ENCODE peak calls at places on chromosomes 16 and 17, in four cellular contexts. C, R, T and V are unnamed samples.

GRCh38 chr17:40259505-40259904 is 28.2 kb upstream of the CDC6 start:
- DNase-seq in C (no peak), T (no peak), R (no peak), V (no peak)

GRCh38 chr16:10552998-10553491 is 27.4 kb downstream of the EMP2 start:
- DNase-seq in T (peak; percentile 37), R (no peak), C (peak; percentile 30), V (peak; percentile 77)

GRCh38 chr17:83170571-83171260 is 91.3 kb downstream of the METRNL start:
- DNase-seq in C (no peak), R (no peak), T (peak; percentile 20), V (no peak)

GRCh38 chr16:88842308-88842756 is 14.4 kb downstream of the GALNS start:
- DNase-seq in R (no peak), T (no peak), C (no peak), V (no peak)

GRCh38 chr16:75377971-75378386 is 55.3 kb downstream of the CFDP1 start:
- DNase-seq in T (no peak), C (no peak), R (no peak), V (no peak)

GRCh38 chr17:307741-308507 is 44.7 kb downstream of the RPH3AL start:
- DNase-seq in R (no peak), C (no peak), T (no peak), V (no peak)

GRCh38 chr17:29085223-29085622 is 42.3 kb downstream of the PIPOX start:
- DNase-seq in R (no peak), T (no peak), C (no peak), V (no peak)

GRCh38 chr17:4247981-4248388 is 15.8 kb downstream of the ANKFY1 start:
- DNase-seq in T (no peak), C (peak; percentile 64), R (no peak), V (no peak)

GRCh38 chr16:2817496-2818277 is 650 bp downstream of the PRSS21 start:
- DNase-seq in C (no peak), R (no peak), T (no peak), V (no peak)

GRCh38 chr16:9409753-9410493 is 318.5 kb downstream of the HAPSTR1 start:
- DNase-seq in R (no peak), C (no peak), T (peak; percentile 43), V (no peak)

GRCh38 chr17:69117855-69118758 is 23.6 kb downstream of the ABCA6 start:
- DNase-seq in R (no peak), C (no peak), T (no peak), V (no peak)
- TF ChIP-seq EP300 in R (no peak), C (no peak), T (no peak), V (no peak)

GRCh38 chr17:67290994-67291362 is 46.0 kb upstream of the HELZ start:
- DNase-seq in R (no peak), C (no peak), T (peak; percentile 39), V (no peak)
- TF ChIP-seq EP300 in R (no peak), C (no peak), T (no peak), V (no peak)

GRCh38 chr16:14420721-14421488 is 209.2 kb downstream of the PARN start:
- DNase-seq in R (no peak), T (no peak), C (no peak), V (no peak)

GRCh38 chr16:14416184-14416583 is 213.9 kb downstream of the PARN start:
- DNase-seq in R (no peak), C (no peak), T (no peak), V (no peak)

GRCh38 chr16:14419817-14420216 is 210.2 kb downstream of the PARN start:
- DNase-seq in R (no peak), C (no peak), T (no peak), V (no peak)

GRCh38 chr16:14415291-14415690 is 214.8 kb downstream of the PARN start:
- DNase-seq in T (no peak), C (no peak), R (no peak), V (no peak)

DNA sequence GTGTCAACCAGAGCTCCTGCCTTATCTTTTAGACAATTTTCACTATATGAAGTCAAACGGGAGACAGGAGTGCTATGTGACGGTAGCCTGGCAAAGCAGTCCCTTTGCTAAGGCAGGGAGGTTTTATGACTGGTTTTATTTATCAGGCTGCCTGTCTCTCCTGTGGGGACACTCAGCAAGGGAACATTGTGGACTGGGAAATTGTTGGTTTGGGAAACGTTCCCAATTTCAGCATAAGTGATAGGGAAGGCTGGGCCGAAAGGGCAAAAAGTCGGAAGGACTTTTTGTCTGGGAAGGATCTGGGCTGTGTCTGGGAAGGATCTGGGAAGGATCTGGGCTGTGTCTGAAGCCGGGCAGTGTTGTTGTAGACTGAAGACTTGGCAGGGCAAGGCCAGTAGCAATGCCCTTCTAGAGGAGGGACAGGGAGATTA is 211.2 kb downstream of the PARN start:
- DNase-seq in C (peak; percentile 37), R (no peak), T (no peak), V (no peak)
- TF ChIP-seq EP300 in C (peak; percentile 52), R (peak; percentile 64), T (no peak), V (no peak)

DNA sequence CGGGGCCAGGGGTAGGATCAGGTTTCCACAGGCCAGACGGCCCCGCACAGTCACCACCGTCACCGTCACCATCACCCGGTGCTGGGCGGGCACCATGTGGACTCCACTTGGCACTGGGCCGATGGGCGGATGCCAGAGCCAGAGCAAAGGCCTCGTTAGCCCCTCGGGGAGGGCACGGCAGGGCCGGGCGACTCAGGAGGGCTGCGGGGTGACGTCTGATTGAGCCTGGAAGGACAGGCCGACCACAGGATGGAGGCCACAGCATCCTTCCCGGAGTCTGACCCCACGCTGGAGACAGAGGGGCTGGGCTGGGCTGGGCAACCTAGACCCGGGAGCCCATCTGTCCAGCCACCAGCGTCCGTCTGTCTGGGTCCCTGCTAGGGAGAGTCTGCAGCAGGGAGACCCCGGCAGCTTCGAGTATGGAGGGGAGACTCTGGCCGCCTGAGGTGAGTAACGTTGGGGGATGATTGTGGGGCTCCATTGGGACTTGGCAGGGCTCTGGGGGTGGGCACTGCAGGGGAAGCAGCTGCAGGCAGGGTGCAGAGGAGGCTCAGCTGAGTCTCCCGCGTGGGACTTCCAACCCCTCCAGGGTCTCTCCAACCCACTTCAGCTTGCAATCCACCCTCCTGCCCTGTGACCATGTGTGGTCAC is 22.4 kb downstream of the SLC25A10 start:
- DNase-seq in R (no peak), T (no peak), C (peak; percentile 73), V (no peak)
- TF ChIP-seq EP300 in R (no peak), T (no peak), C (no peak), V (no peak)

DNA sequence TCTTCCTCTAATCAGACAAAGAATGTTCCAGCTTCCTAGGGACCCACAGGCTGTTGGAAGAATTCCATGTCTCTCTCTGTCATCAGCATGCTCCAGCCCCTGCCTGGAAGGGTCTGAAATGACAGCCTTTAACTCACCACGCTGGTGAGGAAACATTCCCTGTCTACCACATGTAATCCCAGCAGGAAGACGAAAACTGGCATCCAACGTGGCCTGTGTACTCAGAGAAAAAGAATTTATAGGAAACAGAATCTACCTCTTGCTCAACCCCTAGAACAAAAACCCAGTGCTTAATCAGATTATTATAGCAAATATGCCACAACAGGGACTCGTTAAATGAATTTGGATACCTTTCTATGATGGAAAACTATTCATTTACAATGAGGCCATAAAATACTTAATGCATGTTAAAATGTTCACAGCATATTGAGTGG is 147.3 kb upstream of the FOXF1 start:
- DNase-seq in R (no peak), T (no peak), C (no peak), V (no peak)
- TF ChIP-seq EP300 in R (no peak), T (no peak), C (peak; percentile 23), V (no peak)

GRCh38 chr17:78348055-78348745 is 11.7 kb downstream of the SOCS3 start:
- DNase-seq in C (no peak), T (no peak), R (no peak), V (no peak)

GRCh38 chr17:78355045-78355641 is 4.7 kb downstream of the SOCS3 start:
- DNase-seq in T (no peak), R (no peak), C (no peak), V (no peak)

GRCh38 chr17:78347453-78347852 is 12.4 kb downstream of the SOCS3 start:
- DNase-seq in C (no peak), R (no peak), T (no peak), V (no peak)

GRCh38 chr17:78349831-78350631 is 9.8 kb downstream of the SOCS3 start:
- DNase-seq in T (no peak), C (no peak), R (no peak), V (no peak)

GRCh38 chr17:78351449-78352006 is 8.3 kb downstream of the SOCS3 start:
- DNase-seq in C (peak; percentile 73), T (no peak), R (peak; percentile 94), V (peak; percentile 76)
- TF ChIP-seq EP300 in C (peak; percentile 95), T (no peak), R (peak; percentile 99), V (no peak)

DNA sequence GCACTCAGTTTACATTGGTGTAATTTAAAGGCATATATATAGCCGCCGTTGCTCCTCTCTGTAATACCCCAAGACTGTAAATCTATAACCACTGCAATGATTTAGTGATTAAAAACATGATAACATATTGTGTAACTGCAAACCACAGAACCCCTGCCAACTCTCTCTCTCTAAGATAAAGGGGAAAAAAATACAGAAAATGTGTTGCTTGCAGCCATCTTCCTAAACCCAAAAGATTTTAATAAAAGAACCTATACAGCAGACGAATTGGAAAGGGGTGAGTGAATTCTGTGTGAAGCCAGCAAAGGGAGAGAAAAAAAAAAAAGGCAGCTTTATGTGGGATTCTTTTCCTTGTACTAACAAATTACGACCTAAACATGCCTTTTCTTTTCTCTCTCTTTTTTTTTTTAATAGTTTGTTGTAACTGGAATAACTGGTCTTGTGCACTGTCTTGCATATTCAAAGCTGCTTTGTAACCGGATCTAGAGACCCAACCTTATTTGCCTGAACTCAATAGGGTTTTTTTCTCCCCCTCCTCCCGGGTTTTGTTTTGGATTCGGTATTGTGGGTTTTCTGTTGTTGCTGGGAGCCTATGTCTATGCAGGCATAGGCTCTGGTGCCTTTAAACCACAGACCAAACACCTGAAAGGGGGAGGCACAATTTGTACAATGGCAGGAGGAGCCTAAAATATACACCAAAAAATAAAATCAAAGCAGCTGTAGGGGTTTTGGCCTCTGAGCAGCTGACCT is 7.0 kb upstream of the ZFHX3 start:
- DNase-seq in R (no peak), T (peak; percentile 45), C (no peak), V (no peak)
- TF ChIP-seq EP300 in R (no peak), T (no peak), C (no peak), V (no peak)

DNA sequence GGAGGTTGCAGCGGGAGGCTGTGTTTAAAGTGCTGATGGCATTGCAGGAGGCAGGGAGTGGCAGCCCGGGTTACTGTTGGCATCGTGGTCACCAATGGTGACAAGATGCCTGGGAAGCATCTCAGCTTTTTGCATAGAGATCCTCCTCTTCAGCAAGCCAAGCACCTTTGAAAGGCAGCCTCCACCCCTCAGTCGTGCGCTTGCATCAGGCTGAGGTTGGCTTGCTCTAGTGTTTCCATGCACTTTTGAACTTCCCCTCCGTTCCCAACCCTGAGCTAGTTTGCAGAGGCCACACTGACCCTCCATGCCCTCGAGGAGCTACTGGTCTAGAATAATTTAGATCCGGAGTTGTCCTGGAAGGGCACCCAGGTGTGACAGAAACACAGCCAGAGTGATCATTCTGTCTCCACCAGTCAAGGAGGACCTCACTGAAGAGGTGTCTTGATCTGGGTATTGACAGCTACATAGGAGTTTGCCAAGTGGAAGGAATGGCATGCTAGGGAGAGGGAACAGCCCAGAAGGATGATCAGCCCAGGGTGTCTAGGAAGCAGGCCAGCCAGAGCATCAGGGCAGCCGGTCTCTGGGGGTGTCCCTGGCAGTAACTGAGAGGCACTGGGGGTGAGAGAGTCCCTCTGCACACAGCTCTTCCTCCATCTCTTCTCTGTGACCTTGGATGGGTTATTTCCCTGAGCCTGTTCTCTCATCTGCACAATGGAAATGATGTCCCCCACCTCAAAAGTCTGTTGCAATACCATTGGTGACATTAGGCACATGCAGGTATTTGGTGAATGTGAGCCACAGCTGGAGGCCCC is 7.7 kb downstream of the BEAN1 start:
- DNase-seq in T (no peak), C (no peak), R (no peak), V (no peak)
- TF ChIP-seq EP300 in T (no peak), C (no peak), R (no peak), V (no peak)